ENCODE peak calls at places on chromosomes 5 and 9, in four cellular contexts. C is SK-N-SH, R is K562, K is GM12878. P is an unnamed sample.

GRCh38 chr9:89815061-89815902 is 210.5 kb downstream of the GADD45G start:
- DNase-seq in C (no peak), R (no peak), K (no peak), P (no peak)

GRCh38 chr9:137138701-137139467 is at the start of gene GRIN1:
- DNase-seq in C (peak; percentile 70), R (peak; percentile 84), K (no peak), P (peak; percentile 55)

GRCh38 chr5:39083968-39084367 is 9.8 kb upstream of the RICTOR start:
- DNase-seq in C (no peak), R (no peak), K (no peak), P (no peak)

GRCh38 chr5:53422539-53422938 is 57.9 kb upstream of the FST start:
- DNase-seq in C (no peak), R (no peak), K (no peak), P (no peak)

GRCh38 chr9:111301195-111301594 is 28.8 kb downstream of the OR2K2 start:
- DNase-seq in C (no peak), R (no peak), K (no peak), P (no peak)

GRCh38 chr5:51225671-51226419 is 157.4 kb upstream of the ISL1 start:
- DNase-seq in C (no peak), R (no peak), K (no peak), P (no peak)

GRCh38 chr5:170509323-170509660 is 5.5 kb downstream of the KCNIP1 start:
- DNase-seq in C (no peak), R (no peak), K (no peak), P (no peak)

GRCh38 chr5:139960723-139961383 is 82.2 kb downstream of the NRG2 start:
- DNase-seq in C (no peak), R (no peak), K (peak; percentile 61), P (no peak)

GRCh38 chr9:71487046-71487445 is 281.3 kb downstream of the CEMIP2 start:
- DNase-seq in C (no peak), R (no peak), K (no peak), P (peak; percentile 15)

GRCh38 chr9:101628173-101628572 is 33.4 kb upstream of the PPP3R2 start:
- DNase-seq in C (no peak), R (no peak), K (no peak), P (no peak)

GRCh38 chr5:56112526-56113121 is 117.9 kb upstream of the IL6ST start:
- DNase-seq in C (no peak), R (no peak), K (no peak), P (no peak)

GRCh38 chr9:125995006-125995405 is 247.8 kb downstream of the PBX3 start:
- DNase-seq in C (peak; percentile 15), R (no peak), K (no peak), P (no peak)

GRCh38 chr5:143213851-143214363 is 189.6 kb downstream of the NR3C1 start:
- DNase-seq in C (no peak), R (peak; percentile 45), K (peak; percentile 97), P (no peak)

GRCh38 chr9:69030851-69031645 is 4.5 kb upstream of the FXN start:
- DNase-seq in C (no peak), R (no peak), K (no peak), P (no peak)

GRCh38 chr9:114377046-114377445 is 10.7 kb downstream of the AKNA start:
- DNase-seq in C (no peak), R (no peak), K (no peak), P (no peak)

GRCh38 chr5:84779206-84779605 is 394.5 kb upstream of the EDIL3 start:
- DNase-seq in C (no peak), R (no peak), K (no peak), P (no peak)

GRCh38 chr5:527646-528591 is 3.7 kb upstream of the SLC9A3 start:
- DNase-seq in C (peak; percentile 68), R (no peak), K (no peak), P (no peak)

GRCh38 chr5:154264549-154265196 is 74.1 kb downstream of the GALNT10 start:
- DNase-seq in C (no peak), R (no peak), K (no peak), P (no peak)

GRCh38 chr9:98690686-98691085 is 18.0 kb downstream of the GABBR2 start:
- DNase-seq in C (no peak), R (no peak), K (no peak), P (no peak)

GRCh38 chr5:14263700-14264099 is 120.6 kb downstream of the TRIO start:
- DNase-seq in C (no peak), R (no peak), K (no peak), P (no peak)

GRCh38 chr9:135336722-135337490 is 142.7 kb upstream of the PPP1R26 start:
- DNase-seq in C (no peak), R (no peak), K (no peak), P (peak; percentile 4)
- TF ChIP-seq USF1 in C (no peak), R (no peak), K (no peak), P (no peak)

GRCh38 chr9:34984049-34984448 is 5.5 kb upstream of the DNAJB5 start:
- DNase-seq in C (no peak), R (peak; percentile 44), K (no peak), P (peak; percentile 57)
- TF ChIP-seq USF1 in C (no peak), R (no peak), K (no peak), P (no peak)

GRCh38 chr5:13212843-13213242 is 731.6 kb downstream of the DNAH5 start:
- DNase-seq in C (no peak), R (no peak), K (no peak), P (no peak)
- TF ChIP-seq USF1 in C (no peak), R (no peak), K (no peak), P (no peak)

GRCh38 chr5:60686164-60686563 is 13.8 kb downstream of the DEPDC1B start:
- DNase-seq in C (no peak), R (no peak), K (no peak), P (no peak)

GRCh38 chr5:60688980-60689379 is 11.0 kb downstream of the DEPDC1B start:
- DNase-seq in C (no peak), R (no peak), K (no peak), P (no peak)

GRCh38 chr5:60685700-60686099 is 14.3 kb downstream of the DEPDC1B start:
- DNase-seq in C (no peak), R (no peak), K (no peak), P (no peak)

GRCh38 chr5:60685028-60685427 is 14.9 kb downstream of the DEPDC1B start:
- DNase-seq in C (no peak), R (no peak), K (no peak), P (no peak)

DNA sequence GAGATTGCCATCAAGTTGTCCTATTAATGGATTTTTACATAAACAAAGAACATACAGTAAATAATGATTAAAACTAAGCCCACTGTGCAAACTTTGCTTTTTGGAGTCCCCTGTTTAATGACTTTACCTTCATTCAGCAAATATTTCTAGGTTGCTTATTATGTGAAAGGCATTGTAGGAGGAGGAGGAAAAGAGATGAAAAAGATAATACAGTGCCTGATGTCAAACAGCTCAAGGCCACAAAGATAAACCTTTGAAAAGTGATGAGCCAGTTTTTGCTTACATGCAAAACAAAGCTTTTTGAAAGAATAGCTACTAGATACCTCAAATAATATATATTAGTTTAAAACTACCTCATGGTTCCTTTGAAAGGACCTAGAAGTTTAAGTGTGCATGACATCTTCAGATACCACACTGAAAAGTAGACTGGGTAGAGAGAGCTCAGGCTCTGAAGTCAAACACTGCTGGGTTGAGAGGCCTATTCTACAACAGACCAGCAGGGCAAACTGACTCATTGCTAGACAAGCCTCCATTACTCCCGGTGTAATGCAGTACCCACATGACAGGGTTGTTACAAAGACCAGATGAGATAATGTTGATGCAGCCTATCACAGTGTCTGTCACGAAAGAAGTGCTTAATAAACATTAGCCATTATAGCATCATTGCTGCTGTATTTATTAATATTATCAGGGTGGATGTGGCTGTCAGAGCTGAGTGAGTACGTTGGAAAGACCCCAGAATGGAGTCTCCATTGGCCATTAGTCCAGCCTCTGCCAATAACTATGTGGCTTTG is 11.8 kb downstream of the DEPDC1B start:
- DNase-seq in C (peak; percentile 48), R (peak; percentile 19), K (no peak), P (no peak)
- TF ChIP-seq USF1 in C (peak; percentile 16), R (peak; percentile 44), K (no peak), P (no peak)

GRCh38 chr9:128903871-128904371 is 16.9 kb upstream of the PHYHD1 start:
- DNase-seq in C (no peak), R (no peak), K (no peak), P (no peak)
- TF ChIP-seq USF1 in C (no peak), R (no peak), K (no peak), P (no peak)

GRCh38 chr9:117622347-117622746 is 81.9 kb upstream of the TLR4 start:
- DNase-seq in C (no peak), R (no peak), K (no peak), P (no peak)
- TF ChIP-seq USF1 in C (no peak), R (no peak), K (no peak), P (no peak)